ENCODE peak calls at places on chromosomes 12 and 14, in eight cellular contexts. One of them, this sample, is unnamed.

GRCh38 chr14:80344208-80344607 is 132.9 kb upstream of the DIO2 start:
- DNase-seq in uterus: no peak
- DNase-seq in hepatocyte: no peak
- DNase-seq in brain microvascular endothelial cell: no peak
- DNase-seq in colonic mucosa: no peak
- DNase-seq in ovary: no peak
- DNase-seq in sigmoid colon: no peak
- DNase-seq in BJ: no peak
- DNase-seq in this sample: no peak

GRCh38 chr14:102050625-102051024 is 36.2 kb downstream of the HSP90AA1 start:
- DNase-seq in colonic mucosa: no peak
- DNase-seq in sigmoid colon: no peak
- DNase-seq in hepatocyte: no peak
- DNase-seq in ovary: peak
- DNase-seq in BJ: peak
- DNase-seq in uterus: no peak
- DNase-seq in brain microvascular endothelial cell: no peak
- DNase-seq in this sample: no peak

GRCh38 chr14:100275214-100275613 is 31.0 kb downstream of the SLC25A29 start:
- DNase-seq in ovary: no peak
- DNase-seq in brain microvascular endothelial cell: no peak
- DNase-seq in uterus: no peak
- DNase-seq in colonic mucosa: no peak
- DNase-seq in BJ: no peak
- DNase-seq in sigmoid colon: no peak
- DNase-seq in hepatocyte: no peak
- DNase-seq in this sample: no peak

GRCh38 chr14:89397569-89397968 is 19.5 kb downstream of the FOXN3 start:
- DNase-seq in uterus: no peak
- DNase-seq in colonic mucosa: no peak
- DNase-seq in sigmoid colon: no peak
- DNase-seq in hepatocyte: no peak
- DNase-seq in ovary: no peak
- DNase-seq in BJ: no peak
- DNase-seq in brain microvascular endothelial cell: no peak
- DNase-seq in this sample: no peak

GRCh38 chr12:116916714-116917114 is 6.0 kb downstream of the FBXW8 start:
- DNase-seq in sigmoid colon: no peak
- DNase-seq in hepatocyte: peak
- DNase-seq in brain microvascular endothelial cell: peak
- DNase-seq in BJ: no peak
- DNase-seq in uterus: no peak
- DNase-seq in colonic mucosa: peak
- DNase-seq in ovary: no peak
- DNase-seq in this sample: peak

GRCh38 chr12:1474059-1474537 is 120.3 kb downstream of the FBXL14 start:
- DNase-seq in brain microvascular endothelial cell: peak
- DNase-seq in BJ: peak
- DNase-seq in sigmoid colon: no peak
- DNase-seq in colonic mucosa: no peak
- DNase-seq in hepatocyte: peak
- DNase-seq in uterus: no peak
- DNase-seq in ovary: no peak
- DNase-seq in this sample: no peak

GRCh38 chr14:34665785-34666425 is 36.0 kb upstream of the SNX6 start:
- DNase-seq in hepatocyte: peak
- DNase-seq in BJ: peak
- DNase-seq in uterus: no peak
- DNase-seq in sigmoid colon: no peak
- DNase-seq in colonic mucosa: peak
- DNase-seq in ovary: no peak
- DNase-seq in brain microvascular endothelial cell: peak
- DNase-seq in this sample: no peak

GRCh38 chr12:67070604-67071003 is 198.6 kb upstream of the CAND1 start:
- DNase-seq in sigmoid colon: no peak
- DNase-seq in ovary: no peak
- DNase-seq in uterus: no peak
- DNase-seq in BJ: no peak
- DNase-seq in colonic mucosa: no peak
- DNase-seq in hepatocyte: no peak
- DNase-seq in brain microvascular endothelial cell: no peak
- DNase-seq in this sample: no peak

GRCh38 chr12:49942921-49943662 is 7.4 kb upstream of the AQP2 start:
- DNase-seq in BJ: no peak
- DNase-seq in colonic mucosa: peak
- DNase-seq in hepatocyte: no peak
- DNase-seq in brain microvascular endothelial cell: no peak
- DNase-seq in ovary: no peak
- DNase-seq in uterus: no peak
- DNase-seq in sigmoid colon: no peak
- DNase-seq in this sample: no peak

GRCh38 chr12:80321653-80322052 is 122.4 kb upstream of the PTPRQ start:
- DNase-seq in ovary: no peak
- DNase-seq in BJ: peak
- DNase-seq in uterus: no peak
- DNase-seq in sigmoid colon: no peak
- DNase-seq in hepatocyte: peak
- DNase-seq in colonic mucosa: no peak
- DNase-seq in brain microvascular endothelial cell: peak
- DNase-seq in this sample: no peak

GRCh38 chr12:132185698-132186097 is 41.4 kb downstream of the NOC4L start:
- DNase-seq in hepatocyte: no peak
- DNase-seq in brain microvascular endothelial cell: no peak
- DNase-seq in colonic mucosa: no peak
- DNase-seq in sigmoid colon: no peak
- DNase-seq in BJ: no peak
- DNase-seq in uterus: no peak
- DNase-seq in ovary: no peak
- DNase-seq in this sample: no peak

GRCh38 chr14:76958975-76959710 is 69.4 kb downstream of the IRF2BPL start:
- DNase-seq in BJ: peak
- DNase-seq in uterus: no peak
- DNase-seq in hepatocyte: peak
- DNase-seq in ovary: no peak
- DNase-seq in brain microvascular endothelial cell: peak
- DNase-seq in colonic mucosa: no peak
- DNase-seq in sigmoid colon: peak
- DNase-seq in this sample: no peak

GRCh38 chr14:76962303-76962660 is 66.2 kb downstream of the IRF2BPL start:
- DNase-seq in hepatocyte: no peak
- DNase-seq in uterus: no peak
- DNase-seq in ovary: no peak
- DNase-seq in BJ: no peak
- DNase-seq in sigmoid colon: no peak
- DNase-seq in brain microvascular endothelial cell: peak
- DNase-seq in colonic mucosa: no peak
- DNase-seq in this sample: no peak

GRCh38 chr14:76964695-76965094 is 63.8 kb downstream of the IRF2BPL start:
- DNase-seq in uterus: no peak
- DNase-seq in colonic mucosa: no peak
- DNase-seq in BJ: no peak
- DNase-seq in sigmoid colon: no peak
- DNase-seq in brain microvascular endothelial cell: no peak
- DNase-seq in hepatocyte: no peak
- DNase-seq in ovary: no peak
- DNase-seq in this sample: no peak

GRCh38 chr14:76963366-76963765 is 65.1 kb downstream of the IRF2BPL start:
- DNase-seq in ovary: no peak
- DNase-seq in sigmoid colon: no peak
- DNase-seq in hepatocyte: no peak
- DNase-seq in uterus: no peak
- DNase-seq in colonic mucosa: peak
- DNase-seq in brain microvascular endothelial cell: no peak
- DNase-seq in BJ: no peak
- DNase-seq in this sample: no peak

DNA sequence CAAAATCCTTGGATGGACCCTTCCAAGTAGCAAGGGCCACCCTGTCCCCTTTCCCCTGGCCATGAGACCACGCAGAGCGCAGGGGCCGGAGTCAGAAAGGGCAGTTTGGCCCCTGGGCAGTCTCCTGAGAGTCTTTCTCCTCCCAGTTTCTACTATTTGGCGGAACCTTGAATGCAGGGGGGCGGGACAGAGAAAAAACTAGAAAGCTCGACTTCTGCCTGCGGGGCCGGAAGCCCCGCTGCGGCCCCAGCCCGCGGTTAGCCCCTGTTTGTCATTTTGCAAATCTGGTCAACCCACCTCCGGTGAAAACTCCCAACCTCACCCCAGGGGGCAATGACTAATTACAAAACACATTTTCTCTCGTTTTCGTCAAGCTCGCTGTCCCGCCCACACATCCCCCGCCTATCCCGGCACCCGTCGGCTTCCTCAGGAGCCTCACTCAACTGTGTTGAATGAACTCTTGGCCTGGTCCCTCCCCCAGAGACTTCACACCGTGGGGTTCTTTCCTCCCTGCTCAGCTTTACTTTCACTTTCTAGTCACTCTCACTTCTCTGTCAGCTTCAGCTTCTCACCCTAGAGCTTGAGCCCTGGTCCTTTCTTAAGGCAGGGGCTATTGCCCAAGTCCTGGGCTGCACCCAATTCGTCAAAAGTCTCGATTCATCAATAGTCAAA is 66.7 kb downstream of the IRF2BPL start:
- DNase-seq in hepatocyte: peak
- DNase-seq in ovary: peak
- DNase-seq in sigmoid colon: peak
- DNase-seq in brain microvascular endothelial cell: peak
- DNase-seq in colonic mucosa: peak
- DNase-seq in BJ: peak
- DNase-seq in uterus: peak
- DNase-seq in this sample: peak
- H3K4me3 ChIP-seq in hepatocyte: peak
- H3K4me3 ChIP-seq in ovary: peak
- H3K4me3 ChIP-seq in sigmoid colon: peak
- H3K4me3 ChIP-seq in brain microvascular endothelial cell: peak
- H3K4me3 ChIP-seq in colonic mucosa: peak
- H3K4me3 ChIP-seq in BJ: peak
- H3K4me3 ChIP-seq in uterus: peak
- H3K4me3 ChIP-seq in this sample: peak

GRCh38 chr14:103126873-103127304 is 3.6 kb downstream of the TNFAIP2 start:
- DNase-seq in hepatocyte: peak
- DNase-seq in brain microvascular endothelial cell: no peak
- DNase-seq in ovary: peak
- DNase-seq in sigmoid colon: peak
- DNase-seq in colonic mucosa: peak
- DNase-seq in BJ: no peak
- DNase-seq in uterus: peak
- DNase-seq in this sample: no peak
- TF ChIP-seq CTCF in hepatocyte: peak
- TF ChIP-seq CTCF in brain microvascular endothelial cell: no peak
- TF ChIP-seq CTCF in ovary: no peak
- TF ChIP-seq CTCF in sigmoid colon: no peak
- TF ChIP-seq CTCF in colonic mucosa: no peak
- TF ChIP-seq CTCF in BJ: no peak
- TF ChIP-seq CTCF in uterus: peak
- TF ChIP-seq CTCF in this sample: no peak

GRCh38 chr14:24137529-24138395 is 1.8 kb downstream of the PSME1 start:
- DNase-seq in uterus: no peak
- DNase-seq in ovary: no peak
- DNase-seq in colonic mucosa: no peak
- DNase-seq in sigmoid colon: no peak
- DNase-seq in hepatocyte: no peak
- DNase-seq in BJ: no peak
- DNase-seq in brain microvascular endothelial cell: no peak
- DNase-seq in this sample: no peak
- H3K4me3 ChIP-seq in uterus: no peak
- H3K4me3 ChIP-seq in ovary: no peak
- H3K4me3 ChIP-seq in colonic mucosa: no peak
- H3K4me3 ChIP-seq in sigmoid colon: no peak
- H3K4me3 ChIP-seq in hepatocyte: no peak
- H3K4me3 ChIP-seq in BJ: no peak
- H3K4me3 ChIP-seq in brain microvascular endothelial cell: no peak
- H3K4me3 ChIP-seq in this sample: no peak

GRCh38 chr14:59576332-59577294 is at the start of gene CCDC175:
- DNase-seq in ovary: peak
- DNase-seq in brain microvascular endothelial cell: peak
- DNase-seq in BJ: no peak
- DNase-seq in colonic mucosa: peak
- DNase-seq in uterus: peak
- DNase-seq in sigmoid colon: peak
- DNase-seq in hepatocyte: peak
- DNase-seq in this sample: peak
- TF ChIP-seq CTCF in ovary: no peak
- TF ChIP-seq CTCF in brain microvascular endothelial cell: peak
- TF ChIP-seq CTCF in BJ: peak
- TF ChIP-seq CTCF in colonic mucosa: peak
- TF ChIP-seq CTCF in uterus: peak
- TF ChIP-seq CTCF in sigmoid colon: peak
- TF ChIP-seq CTCF in hepatocyte: peak
- TF ChIP-seq CTCF in this sample: peak